ENCODE peak calls at places on chromosomes 4 and X, in seven cellular contexts. M is AG08396; X is CD4-positive, CD25-positive, alpha-beta regulatory T cell; P is omental fat pad; L is AG09319; V is brain microvascular endothelial cell; U is nucleus accumbens. I is an unnamed sample.

GRCh38 chrX:70878925-70879324 is 29.6 kb downstream of the TEX11 start:
- DNase-seq in M (no peak), X (no peak), P (no peak), L (no peak), V (no peak), U (no peak), I (no peak)

GRCh38 chr4:112516401-112517066 is 554 bp upstream of the NEUROG2 start:
- DNase-seq in M (no peak), X (no peak), P (no peak), L (no peak), V (no peak), U (no peak), I (peak)

GRCh38 chr4:174120446-174121142 is 162.9 kb downstream of the FBXO8 start:
- DNase-seq in M (peak), X (no peak), P (peak), L (peak), V (peak), U (peak), I (no peak)

GRCh38 chr4:117093581-117093980 is 8.2 kb upstream of the TRAM1L1 start:
- DNase-seq in M (no peak), X (no peak), P (no peak), L (no peak), V (peak), U (no peak), I (no peak)

GRCh38 chrX:122703762-122704161 is 480.3 kb upstream of the GRIA3 start:
- DNase-seq in M (no peak), X (no peak), P (no peak), L (no peak), V (no peak), U (no peak), I (no peak)

GRCh38 chrX:8955521-8955920 is 78.4 kb downstream of the FAM9B start:
- DNase-seq in M (no peak), X (no peak), P (no peak), L (no peak), V (no peak), U (no peak), I (no peak)

GRCh38 chrX:118551426-118551825 is 55.8 kb downstream of the DOCK11 start:
- DNase-seq in M (no peak), X (no peak), P (no peak), L (no peak), V (no peak), U (no peak), I (no peak)

GRCh38 chr4:61533140-61533539 is 333.0 kb downstream of the ADGRL3 start:
- DNase-seq in M (no peak), X (no peak), P (no peak), L (no peak), V (no peak), U (no peak), I (no peak)

GRCh38 chr4:102599455-102599854 is 98.3 kb downstream of the NFKB1 start:
- DNase-seq in M (no peak), X (no peak), P (no peak), L (no peak), V (no peak), U (no peak), I (no peak)

GRCh38 chr4:127936974-127937373 is 28.0 kb downstream of the MFSD8 start:
- DNase-seq in M (peak), X (no peak), P (no peak), L (no peak), V (peak), U (no peak), I (no peak)

GRCh38 chr4:99998062-99998880 is 48.2 kb upstream of the H2AZ1 start:
- DNase-seq in M (peak), X (peak), P (no peak), L (peak), V (peak), U (no peak), I (no peak)

GRCh38 chr4:185201983-185202962 is 1.5 kb downstream of the CFAP97 start:
- DNase-seq in M (peak), X (peak), P (no peak), L (no peak), V (no peak), U (no peak), I (no peak)

GRCh38 chr4:154719087-154719486 is 24.7 kb upstream of the LRAT start:
- DNase-seq in M (no peak), X (no peak), P (no peak), L (no peak), V (no peak), U (no peak), I (no peak)

GRCh38 chr4:173024203-173024602 is 144.4 kb upstream of the GALNT7 start:
- DNase-seq in M (no peak), X (no peak), P (no peak), L (no peak), V (no peak), U (no peak), I (no peak)

GRCh38 chr4:184548321-184548650 is 73.9 kb upstream of the IRF2 start:
- DNase-seq in M (no peak), X (no peak), P (no peak), L (no peak), V (no peak), U (no peak), I (no peak)

GRCh38 chr4:31458813-31459212 is 738.6 kb downstream of the PCDH7 start:
- DNase-seq in M (no peak), X (no peak), P (no peak), L (peak), V (peak), U (no peak), I (no peak)

GRCh38 chr4:959338-960139 is 13.8 kb downstream of the DGKQ start:
- DNase-seq in M (no peak), X (no peak), P (no peak), L (no peak), V (no peak), U (no peak), I (peak)

GRCh38 chr4:11496313-11496956 is 67.7 kb upstream of the HS3ST1 start:
- DNase-seq in M (no peak), X (no peak), P (no peak), L (no peak), V (no peak), U (no peak), I (no peak)

GRCh38 chr4:69490271-69490670 is 5.4 kb downstream of the UGT2B4 start:
- DNase-seq in M (no peak), X (no peak), P (no peak), L (no peak), V (no peak), U (no peak), I (no peak)

GRCh38 chr4:73810191-73810590 is 26.3 kb upstream of the CXCL6 start:
- DNase-seq in M (no peak), X (no peak), P (no peak), L (no peak), V (no peak), U (no peak), I (no peak)

GRCh38 chr4:45100936-45101818 is 374.8 kb upstream of the GNPDA2 start:
- DNase-seq in M (no peak), X (no peak), P (no peak), L (no peak), V (no peak), U (no peak), I (no peak)

GRCh38 chrX:119272882-119273806 is 37.1 kb downstream of the PGRMC1 start:
- DNase-seq in M (peak), X (peak), P (no peak), L (no peak), V (peak), U (no peak), I (peak)

GRCh38 chr4:103645991-103646390 is 73.8 kb downstream of the TACR3 start:
- DNase-seq in M (no peak), X (no peak), P (no peak), L (no peak), V (no peak), U (no peak), I (no peak)

GRCh38 chrX:18099745-18100144 is 120.9 kb downstream of the BEND2 start:
- DNase-seq in M (no peak), X (no peak), P (no peak), L (no peak), V (no peak), U (no peak), I (no peak)

GRCh38 chrX:134688839-134689238 is 30.6 kb upstream of the PLAC1 start:
- DNase-seq in M (no peak), X (no peak), P (no peak), L (no peak), V (peak), U (no peak), I (no peak)

GRCh38 chr4:14952352-14952751 is 49.9 kb upstream of the CPEB2 start:
- DNase-seq in M (no peak), X (no peak), P (no peak), L (no peak), V (no peak), U (no peak), I (no peak)

GRCh38 chr4:88659061-88659889 is 38.4 kb downstream of the NAP1L5 start:
- DNase-seq in M (peak), X (peak), P (no peak), L (no peak), V (peak), U (no peak), I (no peak)

GRCh38 chr4:17111959-17112659 is 213.7 kb upstream of the LDB2 start:
- DNase-seq in M (no peak), X (no peak), P (no peak), L (no peak), V (no peak), U (no peak), I (no peak)

GRCh38 chrX:7069556-7069955 is 78.0 kb upstream of the STS start:
- DNase-seq in M (no peak), X (no peak), P (no peak), L (no peak), V (no peak), U (no peak), I (no peak)

GRCh38 chr4:177489847-177490246 is 47.6 kb upstream of the AGA start:
- DNase-seq in M (no peak), X (no peak), P (no peak), L (no peak), V (peak), U (no peak), I (no peak)

GRCh38 chr4:79947386-79947785 is 125.6 kb downstream of the ANTXR2 start:
- DNase-seq in M (no peak), X (no peak), P (no peak), L (no peak), V (no peak), U (no peak), I (no peak)

GRCh38 chr4:38574559-38575333 is 89.3 kb upstream of the KLF3 start:
- DNase-seq in M (no peak), X (no peak), P (no peak), L (no peak), V (no peak), U (peak), I (no peak)

GRCh38 chrX:1151378-1152077 is 60.9 kb downstream of the CRLF2 start:
- DNase-seq in M (no peak), X (no peak), P (no peak), L (no peak), V (no peak), U (no peak), I (no peak)

GRCh38 chr4:1471443-1472147 is 65.4 kb upstream of the NKX1-1 start:
- DNase-seq in M (no peak), X (no peak), P (no peak), L (no peak), V (no peak), U (no peak), I (no peak)

GRCh38 chr4:97367878-97368277 is 775.4 kb downstream of the STPG2 start:
- DNase-seq in M (no peak), X (no peak), P (no peak), L (no peak), V (peak), U (no peak), I (no peak)

GRCh38 chrX:68916891-68917290 is 88.1 kb downstream of the EFNB1 start:
- DNase-seq in M (no peak), X (no peak), P (no peak), L (no peak), V (no peak), U (no peak), I (no peak)

GRCh38 chrX:51954592-51954991 is 61.2 kb downstream of the MAGED1 start:
- DNase-seq in M (no peak), X (no peak), P (no peak), L (no peak), V (no peak), U (no peak), I (no peak)

GRCh38 chr4:152850377-152850776 is 70.6 kb downstream of the ARFIP1 start:
- DNase-seq in M (no peak), X (no peak), P (no peak), L (no peak), V (peak), U (no peak), I (peak)

GRCh38 chr4:29966386-29966785 is 753.8 kb upstream of the PCDH7 start:
- DNase-seq in M (no peak), X (no peak), P (no peak), L (no peak), V (no peak), U (no peak), I (no peak)

I was measured in B cell.